ENCODE peak calls at places on chromosomes 13 and 19, in five cellular contexts. M is retina, T is stromal cell of bone marrow, C is skeletal muscle cell, F is T-helper 2 cell. A is an unnamed sample.

GRCh38 chr13:80665792-80666333 is 324.9 kb upstream of the SPRY2 start:
- DNase-seq in C (no peak), F (no peak), M (no peak), T (no peak), A (no peak)

GRCh38 chr19:18096258-18096657 is 1.3 kb upstream of the MAST3 start:
- DNase-seq in F (no peak), C (no peak), M (no peak), T (no peak), A (no peak)

GRCh38 chr19:8526345-8527062 is 12.5 kb upstream of the ZNF414 start:
- DNase-seq in T (peak; percentile 83), M (peak; percentile 95), F (no peak), C (peak; percentile 66), A (no peak)

GRCh38 chr13:70792121-70792520 is 683.9 kb upstream of the KLHL1 start:
- DNase-seq in T (no peak), M (no peak), C (no peak), F (no peak), A (no peak)

GRCh38 chr19:1736280-1736679 is 17.0 kb upstream of the ONECUT3 start:
- DNase-seq in T (no peak), C (no peak), F (no peak), M (no peak), A (no peak)

GRCh38 chr19:6739390-6739883 is at the start of gene TRIP10:
- DNase-seq in T (peak; percentile 55), C (no peak), M (peak; percentile 70), F (peak; percentile 72), A (peak; percentile 80)

GRCh38 chr13:34250151-34250550 is 432.2 kb downstream of the RFC3 start:
- DNase-seq in F (no peak), M (no peak), C (no peak), T (no peak), A (no peak)

GRCh38 chr13:51292000-51292550 is 47.4 kb upstream of the SERPINE3 start:
- DNase-seq in T (peak; percentile 50), M (no peak), F (no peak), C (no peak), A (no peak)

GRCh38 chr13:105272660-105273631 is 1262.5 kb downstream of the EFNB2 start:
- DNase-seq in C (no peak), M (no peak), T (no peak), F (no peak), A (no peak)

GRCh38 chr19:55340144-55340783 is 588 bp downstream of the KMT5C start:
- DNase-seq in F (no peak), M (peak; percentile 51), C (no peak), T (no peak), A (no peak)

A was measured in GM06990.